ENCODE peak calls at places on chromosomes 6 and 20, in five cellular contexts. U, B, L, D and S are unnamed samples.

GRCh38 chr6:28632326-28632851 is 106.7 kb downstream of the GPX5 start:
- DNase-seq in D (no peak), B (no peak), L (no peak), U (no peak), S (no peak)

GRCh38 chr6:113636357-113636824 is 220.8 kb upstream of the MARCKS start:
- DNase-seq in L (peak), D (no peak), U (no peak), B (no peak), S (no peak)

GRCh38 chr6:53910834-53911233 is 116.0 kb downstream of the LRRC1 start:
- DNase-seq in B (no peak), L (no peak), U (no peak), D (no peak), S (no peak)

GRCh38 chr6:36793296-36793912 is 45.8 kb downstream of the CPNE5 start:
- DNase-seq in U (no peak), B (no peak), L (no peak), D (no peak), S (no peak)

GRCh38 chr6:74971631-74972030 is 234.2 kb downstream of the COL12A1 start:
- DNase-seq in D (no peak), U (no peak), L (no peak), B (no peak), S (no peak)

GRCh38 chr6:109048176-109048575 is 46.5 kb downstream of the SESN1 start:
- DNase-seq in B (no peak), U (no peak), D (no peak), L (no peak), S (no peak)

GRCh38 chr20:49115565-49115964 is 69.5 kb downstream of the CSE1L start:
- DNase-seq in D (peak), L (no peak), B (no peak), U (no peak), S (peak)

GRCh38 chr6:160129886-160130615 is 8.4 kb downstream of the SLC22A1 start:
- DNase-seq in L (no peak), U (no peak), B (no peak), D (no peak), S (no peak)

GRCh38 chr20:36802326-36803223 is 29.0 kb upstream of the DSN1 start:
- DNase-seq in B (no peak), U (no peak), L (no peak), D (peak), S (no peak)

GRCh38 chr6:27495386-27496135 is 22.7 kb upstream of the ZNF184 start:
- DNase-seq in B (peak), L (peak), D (no peak), U (peak), S (peak)

GRCh38 chr6:27062755-27063154 is 184.7 kb upstream of the PRSS16 start:
- DNase-seq in B (no peak), U (no peak), L (no peak), D (no peak), S (no peak)

GRCh38 chr6:74764486-74764885 is 441.4 kb downstream of the COL12A1 start:
- DNase-seq in B (no peak), U (no peak), L (no peak), D (no peak), S (no peak)

GRCh38 chr20:31661625-31662371 is 24.1 kb downstream of the COX4I2 start:
- DNase-seq in U (peak), D (no peak), B (peak), L (peak), S (peak)

DNA sequence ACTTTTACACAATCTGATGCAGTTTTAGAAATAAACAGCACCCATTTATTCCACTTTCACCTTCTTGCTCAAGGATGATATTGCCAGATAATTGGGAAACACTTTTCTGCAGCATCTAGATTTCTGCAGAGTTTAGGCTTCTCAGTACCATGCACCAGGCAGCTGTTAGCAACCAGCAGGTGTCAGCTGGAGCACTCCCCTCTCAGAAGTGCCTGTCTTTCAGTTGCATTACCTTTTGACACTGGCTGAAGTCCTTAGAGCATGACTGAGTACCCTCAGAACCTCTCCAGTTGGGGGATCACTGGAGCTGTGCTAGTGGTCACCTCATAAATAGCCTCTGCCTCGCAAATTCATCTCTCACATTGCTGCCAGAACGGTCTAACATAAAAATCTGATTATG is 91.2 kb downstream of the DNAH8 start:
- DNase-seq in D (no peak), L (no peak), U (no peak), B (no peak), S (no peak)
- TF ChIP-seq CTCF in D (no peak), L (no peak), U (no peak), B (no peak), S (no peak)

GRCh38 chr20:19928379-19929360 is 88.5 kb upstream of the NAA20 start:
- DNase-seq in U (no peak), L (peak), B (no peak), D (no peak), S (no peak)
- TF ChIP-seq CTCF in U (no peak), L (no peak), B (no peak), D (no peak), S (no peak)

GRCh38 chr6:115896538-115897129 is 164.1 kb downstream of the FRK start:
- DNase-seq in D (no peak), U (no peak), B (peak), L (no peak), S (peak)
- TF ChIP-seq CTCF in D (peak), U (peak), B (peak), L (peak), S (peak)

DNA sequence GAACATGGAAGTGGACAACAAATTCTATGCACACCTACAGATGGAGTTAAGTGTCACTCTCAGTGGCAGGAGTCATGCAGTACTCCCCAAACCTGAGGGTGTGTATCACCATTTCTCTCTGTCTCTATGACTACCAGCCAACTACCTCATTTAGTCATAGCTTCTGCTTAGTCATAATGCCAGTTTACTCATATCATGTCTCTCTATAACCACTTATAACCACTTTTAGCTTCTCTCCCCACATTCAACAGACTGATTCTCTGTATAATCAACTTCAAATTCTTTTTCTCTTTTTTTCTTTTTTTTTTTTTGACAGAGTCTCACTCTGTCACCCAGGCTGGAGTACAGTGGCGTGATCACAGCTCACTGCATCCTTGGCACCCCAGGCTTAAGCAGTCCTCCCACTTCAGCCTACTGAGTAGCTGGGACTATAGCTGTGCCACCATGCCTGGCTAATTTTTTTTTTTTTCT is 13.8 kb upstream of the GTF3C6 start:
- DNase-seq in D (peak), L (no peak), B (no peak), U (no peak), S (peak)
- TF ChIP-seq CTCF in D (no peak), L (no peak), B (no peak), U (no peak), S (no peak)

GRCh38 chr6:43262780-43263313 is 19.6 kb downstream of the TTBK1 start:
- DNase-seq in B (no peak), U (no peak), L (no peak), D (no peak), S (no peak)

GRCh38 chr6:43260791-43261190 is 17.5 kb downstream of the TTBK1 start:
- DNase-seq in U (no peak), L (no peak), B (no peak), D (no peak), S (no peak)

GRCh38 chr6:43263314-43264178 is 20.3 kb downstream of the TTBK1 start:
- DNase-seq in L (peak), D (peak), B (peak), U (peak), S (peak)

GRCh38 chr6:43264599-43264998 is 21.3 kb downstream of the TTBK1 start:
- DNase-seq in U (no peak), D (no peak), B (no peak), L (no peak), S (no peak)

GRCh38 chr6:43262000-43262779 is 18.9 kb downstream of the TTBK1 start:
- DNase-seq in U (no peak), D (no peak), B (no peak), L (no peak), S (no peak)
- TF ChIP-seq CTCF in U (no peak), D (no peak), B (no peak), L (no peak), S (no peak)

DNA sequence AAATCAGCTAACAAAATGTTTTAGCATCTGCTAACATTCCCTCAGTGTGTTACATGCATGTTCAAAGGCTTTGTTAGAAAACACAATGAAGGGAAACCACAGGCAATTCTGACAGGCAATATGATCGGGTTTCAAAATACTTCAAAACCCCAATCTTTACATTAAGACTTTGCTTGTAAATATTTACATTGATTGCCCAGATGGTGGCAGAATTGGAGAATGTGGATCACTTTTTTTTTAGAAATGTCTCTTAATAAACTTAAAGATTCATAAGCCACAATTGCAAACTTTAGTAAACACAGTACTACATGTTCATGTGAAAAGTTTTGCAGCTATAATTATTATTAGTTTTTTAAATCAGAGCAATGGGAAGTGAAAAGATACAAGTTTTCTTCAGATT is 928.5 kb upstream of the FLRT3 start:
- DNase-seq in U (no peak), B (no peak), D (no peak), L (no peak), S (no peak)
- TF ChIP-seq CTCF in U (no peak), B (no peak), D (no peak), L (no peak), S (no peak)

GRCh38 chr6:55941713-55942112 is 66.3 kb upstream of the BMP5 start:
- DNase-seq in U (no peak), D (no peak), B (no peak), L (no peak), S (no peak)
- TF ChIP-seq CTCF in U (no peak), D (peak), B (no peak), L (no peak), S (peak)